ENCODE peak calls at places on chromosome 16, in nine cellular contexts. One of them, this sample, is unnamed.
A peak's percentile ranks its signal among the peaks of the same experiment; 100 is the strongest.

GRCh38 chr16:66926171-66926570 is 836 bp upstream of the RRAD start:
- DNase-seq in IMR-90: no peak
- DNase-seq in pancreas: no peak
- DNase-seq in naive thymus-derived CD4-positive, alpha-beta T cell: no peak
- DNase-seq in heart left ventricle: peak; percentile 72
- DNase-seq in mucosa of descending colon: no peak
- DNase-seq in neuronal stem cell: no peak
- DNase-seq in adipocyte: no peak
- DNase-seq in SJSA1: no peak
- DNase-seq in this sample: peak; percentile 85

GRCh38 chr16:57019746-57020145 is 30.4 kb downstream of the NLRC5 start:
- DNase-seq in IMR-90: no peak
- DNase-seq in pancreas: no peak
- DNase-seq in naive thymus-derived CD4-positive, alpha-beta T cell: no peak
- DNase-seq in heart left ventricle: no peak
- DNase-seq in mucosa of descending colon: no peak
- DNase-seq in neuronal stem cell: no peak
- DNase-seq in adipocyte: no peak
- DNase-seq in SJSA1: no peak
- DNase-seq in this sample: no peak

GRCh38 chr16:50816901-50817555 is 75.1 kb downstream of the CYLD start:
- DNase-seq in IMR-90: no peak
- DNase-seq in pancreas: no peak
- DNase-seq in naive thymus-derived CD4-positive, alpha-beta T cell: no peak
- DNase-seq in heart left ventricle: no peak
- DNase-seq in mucosa of descending colon: no peak
- DNase-seq in neuronal stem cell: no peak
- DNase-seq in adipocyte: no peak
- DNase-seq in SJSA1: peak; percentile 22
- DNase-seq in this sample: no peak

GRCh38 chr16:30985401-30986128 is 558 bp downstream of the HSD3B7 start:
- DNase-seq in IMR-90: no peak
- DNase-seq in pancreas: peak; percentile 92
- DNase-seq in naive thymus-derived CD4-positive, alpha-beta T cell: no peak
- DNase-seq in heart left ventricle: no peak
- DNase-seq in mucosa of descending colon: peak; percentile 78
- DNase-seq in neuronal stem cell: no peak
- DNase-seq in adipocyte: no peak
- DNase-seq in SJSA1: no peak
- DNase-seq in this sample: peak; percentile 82

GRCh38 chr16:54080524-54081008 is 206.0 kb downstream of the IRX3 start:
- DNase-seq in IMR-90: peak; percentile 98
- DNase-seq in pancreas: no peak
- DNase-seq in naive thymus-derived CD4-positive, alpha-beta T cell: no peak
- DNase-seq in heart left ventricle: no peak
- DNase-seq in mucosa of descending colon: no peak
- DNase-seq in neuronal stem cell: no peak
- DNase-seq in adipocyte: peak; percentile 90
- DNase-seq in SJSA1: peak; percentile 52
- DNase-seq in this sample: no peak

GRCh38 chr16:56911771-56912541 is 20.0 kb upstream of the HERPUD1 start:
- DNase-seq in IMR-90: peak; percentile 65
- DNase-seq in pancreas: no peak
- DNase-seq in naive thymus-derived CD4-positive, alpha-beta T cell: no peak
- DNase-seq in heart left ventricle: peak; percentile 59
- DNase-seq in mucosa of descending colon: peak; percentile 43
- DNase-seq in neuronal stem cell: no peak
- DNase-seq in adipocyte: peak; percentile 37
- DNase-seq in SJSA1: no peak
- DNase-seq in this sample: peak; percentile 82

GRCh38 chr16:85202631-85203461 is 90.6 kb upstream of the CIBAR2 start:
- DNase-seq in IMR-90: peak; percentile 96
- DNase-seq in pancreas: peak; percentile 95
- DNase-seq in naive thymus-derived CD4-positive, alpha-beta T cell: no peak
- DNase-seq in heart left ventricle: peak; percentile 84
- DNase-seq in mucosa of descending colon: peak; percentile 48
- DNase-seq in neuronal stem cell: peak; percentile 48
- DNase-seq in adipocyte: peak; percentile 81
- DNase-seq in SJSA1: no peak
- DNase-seq in this sample: peak; percentile 87

GRCh38 chr16:31458835-31459721 is at the start of gene ARMC5:
- DNase-seq in IMR-90: peak; percentile 99
- DNase-seq in pancreas: peak; percentile 98
- DNase-seq in naive thymus-derived CD4-positive, alpha-beta T cell: peak; percentile 99
- DNase-seq in heart left ventricle: peak; percentile 98
- DNase-seq in mucosa of descending colon: peak; percentile 97
- DNase-seq in neuronal stem cell: peak; percentile 97
- DNase-seq in adipocyte: peak; percentile 99
- DNase-seq in SJSA1: peak; percentile 98
- DNase-seq in this sample: peak; percentile 99

GRCh38 chr16:54242199-54242598 is 44.4 kb downstream of the IRX3 start:
- DNase-seq in IMR-90: no peak
- DNase-seq in pancreas: no peak
- DNase-seq in naive thymus-derived CD4-positive, alpha-beta T cell: no peak
- DNase-seq in heart left ventricle: no peak
- DNase-seq in mucosa of descending colon: no peak
- DNase-seq in neuronal stem cell: peak; percentile 29
- DNase-seq in adipocyte: no peak
- DNase-seq in SJSA1: no peak
- DNase-seq in this sample: no peak

GRCh38 chr16:57532251-57532625 is 4.1 kb downstream of the CCDC102A start:
- DNase-seq in IMR-90: no peak
- DNase-seq in pancreas: no peak
- DNase-seq in naive thymus-derived CD4-positive, alpha-beta T cell: no peak
- DNase-seq in heart left ventricle: no peak
- DNase-seq in mucosa of descending colon: no peak
- DNase-seq in neuronal stem cell: no peak
- DNase-seq in adipocyte: no peak
- DNase-seq in SJSA1: no peak
- DNase-seq in this sample: no peak

GRCh38 chr16:1070084-1070987 is 2.2 kb upstream of the SSTR5 start:
- DNase-seq in IMR-90: no peak
- DNase-seq in pancreas: no peak
- DNase-seq in naive thymus-derived CD4-positive, alpha-beta T cell: no peak
- DNase-seq in heart left ventricle: no peak
- DNase-seq in mucosa of descending colon: no peak
- DNase-seq in neuronal stem cell: no peak
- DNase-seq in adipocyte: no peak
- DNase-seq in SJSA1: no peak
- DNase-seq in this sample: no peak

GRCh38 chr16:77794586-77794985 is 6.2 kb downstream of the VAT1L start:
- DNase-seq in IMR-90: peak; percentile 92
- DNase-seq in pancreas: no peak
- DNase-seq in naive thymus-derived CD4-positive, alpha-beta T cell: no peak
- DNase-seq in heart left ventricle: no peak
- DNase-seq in mucosa of descending colon: no peak
- DNase-seq in neuronal stem cell: no peak
- DNase-seq in adipocyte: no peak
- DNase-seq in SJSA1: no peak
- DNase-seq in this sample: no peak

GRCh38 chr16:30948087-30948955 is 547 bp upstream of the ORAI3 start:
- DNase-seq in IMR-90: peak; percentile 96
- DNase-seq in pancreas: peak; percentile 90
- DNase-seq in naive thymus-derived CD4-positive, alpha-beta T cell: no peak
- DNase-seq in heart left ventricle: peak; percentile 89
- DNase-seq in mucosa of descending colon: peak; percentile 85
- DNase-seq in neuronal stem cell: peak; percentile 100
- DNase-seq in adipocyte: peak; percentile 98
- DNase-seq in SJSA1: peak; percentile 93
- DNase-seq in this sample: peak; percentile 94

GRCh38 chr16:70775399-70775798 is 25.6 kb downstream of the VAC14 start:
- DNase-seq in IMR-90: no peak
- DNase-seq in pancreas: no peak
- DNase-seq in naive thymus-derived CD4-positive, alpha-beta T cell: no peak
- DNase-seq in heart left ventricle: no peak
- DNase-seq in mucosa of descending colon: no peak
- DNase-seq in neuronal stem cell: no peak
- DNase-seq in adipocyte: no peak
- DNase-seq in SJSA1: no peak
- DNase-seq in this sample: no peak

GRCh38 chr16:20369452-20370054 is 17.0 kb upstream of the UMOD start:
- DNase-seq in IMR-90: no peak
- DNase-seq in pancreas: no peak
- DNase-seq in naive thymus-derived CD4-positive, alpha-beta T cell: no peak
- DNase-seq in heart left ventricle: no peak
- DNase-seq in mucosa of descending colon: no peak
- DNase-seq in neuronal stem cell: no peak
- DNase-seq in adipocyte: no peak
- DNase-seq in SJSA1: no peak
- DNase-seq in this sample: no peak

GRCh38 chr16:72783716-72784320 is 264.1 kb downstream of the ZFHX3 start:
- DNase-seq in IMR-90: peak; percentile 68
- DNase-seq in pancreas: no peak
- DNase-seq in naive thymus-derived CD4-positive, alpha-beta T cell: no peak
- DNase-seq in heart left ventricle: no peak
- DNase-seq in mucosa of descending colon: no peak
- DNase-seq in neuronal stem cell: no peak
- DNase-seq in adipocyte: peak; percentile 34
- DNase-seq in SJSA1: no peak
- DNase-seq in this sample: no peak

GRCh38 chr16:84232969-84233368 is 6.8 kb downstream of the KCNG4 start:
- DNase-seq in IMR-90: no peak
- DNase-seq in pancreas: no peak
- DNase-seq in naive thymus-derived CD4-positive, alpha-beta T cell: no peak
- DNase-seq in heart left ventricle: no peak
- DNase-seq in mucosa of descending colon: no peak
- DNase-seq in neuronal stem cell: no peak
- DNase-seq in adipocyte: no peak
- DNase-seq in SJSA1: no peak
- DNase-seq in this sample: no peak

GRCh38 chr16:49961087-49961486 is 63.9 kb upstream of the CNEP1R1 start:
- DNase-seq in IMR-90: peak; percentile 3
- DNase-seq in pancreas: no peak
- DNase-seq in naive thymus-derived CD4-positive, alpha-beta T cell: no peak
- DNase-seq in heart left ventricle: no peak
- DNase-seq in mucosa of descending colon: no peak
- DNase-seq in neuronal stem cell: no peak
- DNase-seq in adipocyte: peak; percentile 79
- DNase-seq in SJSA1: no peak
- DNase-seq in this sample: no peak

GRCh38 chr16:4461250-4462085 is 13.0 kb downstream of the NMRAL1 start:
- DNase-seq in IMR-90: no peak
- DNase-seq in pancreas: no peak
- DNase-seq in naive thymus-derived CD4-positive, alpha-beta T cell: no peak
- DNase-seq in heart left ventricle: no peak
- DNase-seq in mucosa of descending colon: no peak
- DNase-seq in neuronal stem cell: no peak
- DNase-seq in adipocyte: no peak
- DNase-seq in SJSA1: no peak
- DNase-seq in this sample: no peak

DNA sequence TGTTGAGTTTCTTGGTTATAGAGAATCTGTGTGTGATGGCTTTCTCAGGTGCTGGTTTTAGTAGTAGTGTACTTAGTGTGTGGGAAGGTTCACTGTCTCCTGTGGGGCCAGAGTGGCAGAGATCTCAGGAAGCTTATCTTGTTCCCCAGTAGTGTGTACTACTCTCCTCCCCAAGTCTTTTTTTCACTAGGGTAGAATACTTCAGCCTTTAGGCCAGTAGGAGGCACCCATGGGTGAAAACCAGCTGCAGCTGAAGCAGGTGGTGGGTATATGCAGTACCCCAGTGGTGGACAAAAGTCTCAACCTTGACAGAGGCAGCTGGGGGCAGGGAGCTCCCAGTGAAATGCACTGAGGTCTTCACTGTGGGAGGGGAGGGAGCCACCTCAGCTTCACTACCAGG is 109.9 kb downstream of the PHKB start:
- DNase-seq in IMR-90: no peak
- DNase-seq in pancreas: no peak
- DNase-seq in naive thymus-derived CD4-positive, alpha-beta T cell: no peak
- DNase-seq in heart left ventricle: no peak
- DNase-seq in mucosa of descending colon: no peak
- DNase-seq in neuronal stem cell: no peak
- DNase-seq in adipocyte: no peak
- DNase-seq in SJSA1: no peak
- DNase-seq in this sample: no peak
- H3K4me1 ChIP-seq in IMR-90: no peaks in the 10 kb centered on the region
- H3K4me1 ChIP-seq in pancreas: no peaks in the 10 kb centered on the region
- H3K4me1 ChIP-seq in naive thymus-derived CD4-positive, alpha-beta T cell: peaks cover 28% of the 10 kb centered on the region
- H3K4me1 ChIP-seq in heart left ventricle: no peaks in the 10 kb centered on the region
- H3K4me1 ChIP-seq in mucosa of descending colon: no peaks in the 10 kb centered on the region
- H3K4me1 ChIP-seq in neuronal stem cell: no peaks in the 10 kb centered on the region
- H3K4me1 ChIP-seq in adipocyte: peaks cover 3% of the 10 kb centered on the region
- H3K4me1 ChIP-seq in SJSA1: peaks cover 3% of the 10 kb centered on the region
- H3K4me1 ChIP-seq in this sample: no peaks in the 10 kb centered on the region

DNA sequence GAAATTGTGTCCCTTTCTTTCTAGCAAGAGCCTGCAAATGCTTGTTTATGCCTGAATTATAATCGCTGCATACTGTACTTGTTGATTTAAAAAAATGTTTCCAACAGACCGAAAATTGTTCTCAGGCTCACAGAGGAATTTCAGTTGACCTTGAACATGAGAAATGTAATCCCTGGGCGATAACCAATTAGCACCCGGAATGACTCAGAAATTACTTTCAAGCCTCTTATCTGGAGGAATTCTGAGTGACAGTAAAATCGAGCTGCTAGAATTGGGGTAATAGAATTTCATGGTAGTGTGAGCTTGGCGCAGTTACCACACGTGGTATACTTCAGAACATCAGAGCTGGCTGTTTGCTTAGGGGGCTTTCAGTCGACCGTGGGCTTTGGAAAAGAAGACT is 139.1 kb upstream of the CACNG3 start:
- DNase-seq in IMR-90: no peak
- DNase-seq in pancreas: no peak
- DNase-seq in naive thymus-derived CD4-positive, alpha-beta T cell: no peak
- DNase-seq in heart left ventricle: no peak
- DNase-seq in mucosa of descending colon: no peak
- DNase-seq in neuronal stem cell: no peak
- DNase-seq in adipocyte: no peak
- DNase-seq in SJSA1: no peak
- DNase-seq in this sample: no peak
- H3K4me1 ChIP-seq in IMR-90: no peaks in the 10 kb centered on the region
- H3K4me1 ChIP-seq in pancreas: peaks cover 17% of the 10 kb centered on the region
- H3K4me1 ChIP-seq in naive thymus-derived CD4-positive, alpha-beta T cell: no peaks in the 10 kb centered on the region
- H3K4me1 ChIP-seq in heart left ventricle: no peaks in the 10 kb centered on the region
- H3K4me1 ChIP-seq in mucosa of descending colon: no peaks in the 10 kb centered on the region
- H3K4me1 ChIP-seq in neuronal stem cell: no peaks in the 10 kb centered on the region
- H3K4me1 ChIP-seq in adipocyte: no peaks in the 10 kb centered on the region
- H3K4me1 ChIP-seq in SJSA1: no peaks in the 10 kb centered on the region
- H3K4me1 ChIP-seq in this sample: no peaks in the 10 kb centered on the region

GRCh38 chr16:9098377-9099090 is 7.1 kb downstream of the HAPSTR1 start:
- DNase-seq in IMR-90: no peak
- DNase-seq in pancreas: no peak
- DNase-seq in naive thymus-derived CD4-positive, alpha-beta T cell: no peak
- DNase-seq in heart left ventricle: no peak
- DNase-seq in mucosa of descending colon: peak; percentile 44
- DNase-seq in neuronal stem cell: no peak
- DNase-seq in adipocyte: no peak
- DNase-seq in SJSA1: no peak
- DNase-seq in this sample: no peak
- H3K4me1 ChIP-seq in IMR-90: peaks cover 25% of the 10 kb centered on the region
- H3K4me1 ChIP-seq in pancreas: peaks cover 77% of the 10 kb centered on the region
- H3K4me1 ChIP-seq in naive thymus-derived CD4-positive, alpha-beta T cell: peaks cover 80% of the 10 kb centered on the region
- H3K4me1 ChIP-seq in heart left ventricle: peaks cover 25% of the 10 kb centered on the region
- H3K4me1 ChIP-seq in mucosa of descending colon: peaks cover 69% of the 10 kb centered on the region
- H3K4me1 ChIP-seq in neuronal stem cell: peaks cover 13% of the 10 kb centered on the region
- H3K4me1 ChIP-seq in adipocyte: peaks cover 83% of the 10 kb centered on the region
- H3K4me1 ChIP-seq in SJSA1: peaks cover 85% of the 10 kb centered on the region
- H3K4me1 ChIP-seq in this sample: peaks cover 5% of the 10 kb centered on the region

DNA sequence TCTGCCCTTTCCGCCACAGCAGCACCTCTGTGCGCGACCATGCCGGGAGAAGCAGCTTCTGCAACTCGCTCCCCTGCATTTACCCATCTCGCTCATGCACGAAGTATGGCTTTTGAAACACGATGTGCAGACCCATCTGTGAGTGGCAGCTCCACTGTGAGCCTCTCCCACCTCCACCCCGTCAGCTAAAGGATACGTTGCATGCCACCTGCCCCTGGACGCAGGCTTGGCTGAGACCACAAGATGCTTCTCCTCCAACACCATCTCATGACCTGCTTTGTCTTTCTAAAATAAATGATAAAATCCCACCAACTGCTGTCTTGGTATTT is 100.9 kb downstream of the ZNF778 start:
- DNase-seq in IMR-90: no peak
- DNase-seq in pancreas: no peak
- DNase-seq in naive thymus-derived CD4-positive, alpha-beta T cell: no peak
- DNase-seq in heart left ventricle: no peak
- DNase-seq in mucosa of descending colon: no peak
- DNase-seq in neuronal stem cell: no peak
- DNase-seq in adipocyte: no peak
- DNase-seq in SJSA1: no peak
- DNase-seq in this sample: no peak
- H3K4me1 ChIP-seq in IMR-90: peaks cover 66% of the 10 kb centered on the region
- H3K4me1 ChIP-seq in pancreas: peaks cover 15% of the 10 kb centered on the region
- H3K4me1 ChIP-seq in naive thymus-derived CD4-positive, alpha-beta T cell: peaks cover 95% of the 10 kb centered on the region
- H3K4me1 ChIP-seq in heart left ventricle: peaks cover 36% of the 10 kb centered on the region
- H3K4me1 ChIP-seq in mucosa of descending colon: peaks cover 81% of the 10 kb centered on the region
- H3K4me1 ChIP-seq in neuronal stem cell: peaks cover 12% of the 10 kb centered on the region
- H3K4me1 ChIP-seq in adipocyte: peaks cover 52% of the 10 kb centered on the region
- H3K4me1 ChIP-seq in SJSA1: peaks cover 94% of the 10 kb centered on the region
- H3K4me1 ChIP-seq in this sample: peaks cover 3% of the 10 kb centered on the region

This sample was measured in aorta.